ENCODE peak calls at places on chromosomes 11 and 22, in four cellular contexts. P is neural crest cell, T is Ammon's horn, B is hepatic stellate cell. N is an unnamed sample.

GRCh38 chr11:60005360-60005759 is 11.6 kb upstream of the OOSP4B start:
- DNase-seq in B (no peak), T (no peak), P (no peak), N (no peak)

GRCh38 chr22:27317961-27318360 is 483.6 kb downstream of the MN1 start:
- DNase-seq in B (no peak), T (no peak), P (no peak), N (no peak)

GRCh38 chr11:64226507-64227051 is 505 bp downstream of the NUDT22 start:
- DNase-seq in T (peak; percentile 66), P (no peak), B (peak; percentile 43), N (no peak)

GRCh38 chr22:36258750-36259619 is 6.1 kb downstream of the APOL1 start:
- DNase-seq in T (no peak), P (peak; percentile 26), B (no peak), N (no peak)

GRCh38 chr22:38461414-38462081 is 6.3 kb upstream of the KDELR3 start:
- DNase-seq in P (peak; percentile 89), B (peak; percentile 89), T (peak; percentile 79), N (peak; percentile 79)

GRCh38 chr22:35509960-35510359 is 30.7 kb upstream of the RASD2 start:
- DNase-seq in B (no peak), T (no peak), P (no peak), N (no peak)

GRCh38 chr11:134449713-134450112 is 37.7 kb upstream of the B3GAT1 start:
- DNase-seq in P (no peak), B (no peak), T (no peak), N (no peak)

GRCh38 chr22:40081662-40082061 is 86.9 kb downstream of the FAM83F start:
- DNase-seq in T (no peak), P (no peak), B (no peak), N (no peak)

GRCh38 chr11:110991621-110992355 is 253.7 kb upstream of the POU2AF2 start:
- DNase-seq in P (no peak), B (no peak), T (peak; percentile 57), N (peak; percentile 29)

GRCh38 chr11:84541711-84542340 is 1085.3 kb downstream of the DLG2 start:
- DNase-seq in P (no peak), T (peak; percentile 17), B (no peak), N (no peak)

GRCh38 chr22:25939384-25939783 is 197.4 kb downstream of the MYO18B start:
- DNase-seq in T (no peak), B (no peak), P (no peak), N (no peak)

GRCh38 chr22:25054943-25055511 is 102.5 kb downstream of the KIAA1671 start:
- DNase-seq in T (peak; percentile 44), B (no peak), P (no peak), N (peak; percentile 27)

GRCh38 chr22:28907311-28908008 is 24.1 kb downstream of the ZNRF3 start:
- DNase-seq in P (no peak), T (no peak), B (no peak), N (no peak)

GRCh38 chr11:35274909-35275807 is 136.2 kb downstream of the CD44 start:
- DNase-seq in P (no peak), T (peak; percentile 64), B (no peak), N (peak; percentile 61)

GRCh38 chr22:42364641-42365336 is 67.4 kb downstream of the NFAM1 start:
- DNase-seq in P (no peak), B (no peak), T (no peak), N (no peak)

GRCh38 chr11:117931971-117932370 is 2.8 kb upstream of the TMPRSS13 start:
- DNase-seq in B (no peak), P (no peak), T (no peak), N (no peak)

GRCh38 chr11:129331871-129332274 is 43.8 kb upstream of the BARX2 start:
- DNase-seq in T (peak; percentile 89), B (peak; percentile 61), P (peak; percentile 79), N (peak; percentile 85)

GRCh38 chr11:65338680-65339079 is 5.0 kb downstream of the DPF2 start:
- DNase-seq in T (no peak), P (no peak), B (no peak), N (no peak)

GRCh38 chr11:30697032-30697431 is 110.9 kb upstream of the MPPED2 start:
- DNase-seq in P (no peak), B (no peak), T (no peak), N (no peak)

GRCh38 chr11:35303596-35304392 is 115.6 kb downstream of the SLC1A2 start:
- DNase-seq in T (peak; percentile 58), B (no peak), P (no peak), N (peak; percentile 73)

GRCh38 chr11:79092791-79093313 is 348.0 kb downstream of the TENM4 start:
- DNase-seq in T (no peak), P (no peak), B (peak; percentile 57), N (no peak)

GRCh38 chr22:37433786-37434185 is 6.5 kb upstream of the ELFN2 start:
- DNase-seq in P (no peak), B (no peak), T (no peak), N (no peak)

N was measured in midbrain.